ENCODE peak calls at places on chromosomes 13 and 19, in ten cellular contexts. One of them, this sample, is unnamed.

GRCh38 chr13:81017525-81018152 is 676.7 kb upstream of the SPRY2 start:
- DNase-seq in CD4-positive, alpha-beta memory T cell: no peak
- DNase-seq in prostate gland: no peak
- DNase-seq in lung: no peak
- DNase-seq in ovary: no peak
- DNase-seq in breast epithelium: no peak
- DNase-seq in esophagus squamous epithelium: no peak
- DNase-seq in WERI-Rb-1: no peak
- DNase-seq in esophagus muscularis mucosa: no peak
- DNase-seq in endodermal cell: no peak
- DNase-seq in this sample: no peak

GRCh38 chr19:4066682-4067395 is at the start of gene ZBTB7A:
- DNase-seq in esophagus squamous epithelium: peak; percentile 73
- DNase-seq in endodermal cell: peak; percentile 83
- DNase-seq in breast epithelium: peak; percentile 84
- DNase-seq in esophagus muscularis mucosa: no peak
- DNase-seq in CD4-positive, alpha-beta memory T cell: peak; percentile 82
- DNase-seq in ovary: peak; percentile 84
- DNase-seq in lung: peak; percentile 91
- DNase-seq in prostate gland: peak; percentile 81
- DNase-seq in WERI-Rb-1: peak; percentile 87
- DNase-seq in this sample: peak; percentile 93

GRCh38 chr19:52735734-52736133 is 890 bp upstream of the ZNF611 start:
- DNase-seq in esophagus squamous epithelium: no peak
- DNase-seq in CD4-positive, alpha-beta memory T cell: no peak
- DNase-seq in esophagus muscularis mucosa: no peak
- DNase-seq in WERI-Rb-1: peak; percentile 95
- DNase-seq in breast epithelium: peak; percentile 80
- DNase-seq in lung: peak; percentile 70
- DNase-seq in prostate gland: peak; percentile 61
- DNase-seq in ovary: peak; percentile 62
- DNase-seq in endodermal cell: peak; percentile 95
- DNase-seq in this sample: peak; percentile 92

GRCh38 chr19:49057636-49058234 is at the start of gene CGB7:
- DNase-seq in breast epithelium: peak; percentile 56
- DNase-seq in ovary: peak; percentile 76
- DNase-seq in prostate gland: peak; percentile 74
- DNase-seq in esophagus squamous epithelium: no peak
- DNase-seq in lung: peak; percentile 78
- DNase-seq in WERI-Rb-1: no peak
- DNase-seq in esophagus muscularis mucosa: no peak
- DNase-seq in CD4-positive, alpha-beta memory T cell: peak; percentile 22
- DNase-seq in endodermal cell: peak; percentile 93
- DNase-seq in this sample: peak; percentile 90

GRCh38 chr19:48152552-48152951 is 17.6 kb downstream of the LIG1 start:
- DNase-seq in endodermal cell: peak; percentile 87
- DNase-seq in breast epithelium: peak; percentile 49
- DNase-seq in lung: peak; percentile 58
- DNase-seq in esophagus muscularis mucosa: no peak
- DNase-seq in WERI-Rb-1: peak; percentile 56
- DNase-seq in ovary: peak; percentile 63
- DNase-seq in esophagus squamous epithelium: no peak
- DNase-seq in CD4-positive, alpha-beta memory T cell: peak; percentile 50
- DNase-seq in prostate gland: peak; percentile 53
- DNase-seq in this sample: no peak

GRCh38 chr19:50629801-50630200 is 9.9 kb downstream of the SYT3 start:
- DNase-seq in lung: no peak
- DNase-seq in esophagus muscularis mucosa: no peak
- DNase-seq in ovary: no peak
- DNase-seq in breast epithelium: no peak
- DNase-seq in endodermal cell: no peak
- DNase-seq in prostate gland: no peak
- DNase-seq in CD4-positive, alpha-beta memory T cell: no peak
- DNase-seq in WERI-Rb-1: no peak
- DNase-seq in esophagus squamous epithelium: no peak
- DNase-seq in this sample: no peak

GRCh38 chr13:48853381-48854102 is 122.2 kb upstream of the FNDC3A start:
- DNase-seq in ovary: no peak
- DNase-seq in breast epithelium: no peak
- DNase-seq in endodermal cell: no peak
- DNase-seq in WERI-Rb-1: no peak
- DNase-seq in CD4-positive, alpha-beta memory T cell: no peak
- DNase-seq in esophagus muscularis mucosa: peak; percentile 37
- DNase-seq in esophagus squamous epithelium: no peak
- DNase-seq in lung: no peak
- DNase-seq in prostate gland: no peak
- DNase-seq in this sample: no peak

GRCh38 chr13:96904232-96904631 is 90.0 kb downstream of the OXGR1 start:
- DNase-seq in WERI-Rb-1: no peak
- DNase-seq in breast epithelium: no peak
- DNase-seq in esophagus muscularis mucosa: no peak
- DNase-seq in endodermal cell: no peak
- DNase-seq in ovary: no peak
- DNase-seq in lung: no peak
- DNase-seq in esophagus squamous epithelium: no peak
- DNase-seq in CD4-positive, alpha-beta memory T cell: no peak
- DNase-seq in prostate gland: no peak
- DNase-seq in this sample: no peak

GRCh38 chr13:112735791-112736190 is 46.0 kb downstream of the ATP11A start:
- DNase-seq in CD4-positive, alpha-beta memory T cell: no peak
- DNase-seq in WERI-Rb-1: no peak
- DNase-seq in prostate gland: no peak
- DNase-seq in lung: no peak
- DNase-seq in esophagus muscularis mucosa: no peak
- DNase-seq in esophagus squamous epithelium: no peak
- DNase-seq in endodermal cell: no peak
- DNase-seq in ovary: no peak
- DNase-seq in breast epithelium: no peak
- DNase-seq in this sample: peak; percentile 72

GRCh38 chr13:114143806-114144605 is 11.6 kb upstream of the RASA3 start:
- DNase-seq in WERI-Rb-1: peak; percentile 96
- DNase-seq in lung: no peak
- DNase-seq in ovary: no peak
- DNase-seq in endodermal cell: peak; percentile 85
- DNase-seq in CD4-positive, alpha-beta memory T cell: peak; percentile 42
- DNase-seq in esophagus muscularis mucosa: no peak
- DNase-seq in esophagus squamous epithelium: no peak
- DNase-seq in prostate gland: no peak
- DNase-seq in breast epithelium: no peak
- DNase-seq in this sample: no peak

GRCh38 chr13:36685912-36686311 is 12.1 kb downstream of the SERTM1 start:
- DNase-seq in endodermal cell: no peak
- DNase-seq in esophagus squamous epithelium: no peak
- DNase-seq in CD4-positive, alpha-beta memory T cell: no peak
- DNase-seq in breast epithelium: no peak
- DNase-seq in ovary: no peak
- DNase-seq in prostate gland: no peak
- DNase-seq in WERI-Rb-1: no peak
- DNase-seq in lung: no peak
- DNase-seq in esophagus muscularis mucosa: no peak
- DNase-seq in this sample: no peak

GRCh38 chr19:2497186-2497585 is 21.3 kb downstream of the GADD45B start:
- DNase-seq in WERI-Rb-1: no peak
- DNase-seq in lung: no peak
- DNase-seq in ovary: no peak
- DNase-seq in prostate gland: no peak
- DNase-seq in esophagus muscularis mucosa: no peak
- DNase-seq in CD4-positive, alpha-beta memory T cell: no peak
- DNase-seq in breast epithelium: no peak
- DNase-seq in esophagus squamous epithelium: no peak
- DNase-seq in endodermal cell: no peak
- DNase-seq in this sample: no peak

GRCh38 chr13:70338608-70339007 is 230.4 kb upstream of the KLHL1 start:
- DNase-seq in breast epithelium: no peak
- DNase-seq in CD4-positive, alpha-beta memory T cell: no peak
- DNase-seq in prostate gland: no peak
- DNase-seq in esophagus squamous epithelium: no peak
- DNase-seq in endodermal cell: no peak
- DNase-seq in ovary: no peak
- DNase-seq in WERI-Rb-1: no peak
- DNase-seq in esophagus muscularis mucosa: no peak
- DNase-seq in lung: no peak
- DNase-seq in this sample: no peak

GRCh38 chr13:111115841-111116500 is 861 bp downstream of the ARHGEF7 start:
- DNase-seq in breast epithelium: no peak
- DNase-seq in ovary: peak; percentile 56
- DNase-seq in esophagus squamous epithelium: no peak
- DNase-seq in endodermal cell: peak; percentile 67
- DNase-seq in esophagus muscularis mucosa: peak; percentile 37
- DNase-seq in CD4-positive, alpha-beta memory T cell: no peak
- DNase-seq in lung: no peak
- DNase-seq in prostate gland: no peak
- DNase-seq in WERI-Rb-1: no peak
- DNase-seq in this sample: peak; percentile 79

GRCh38 chr13:111116830-111117229 is 1.7 kb downstream of the ARHGEF7 start:
- DNase-seq in WERI-Rb-1: no peak
- DNase-seq in CD4-positive, alpha-beta memory T cell: no peak
- DNase-seq in ovary: no peak
- DNase-seq in lung: no peak
- DNase-seq in esophagus muscularis mucosa: no peak
- DNase-seq in endodermal cell: no peak
- DNase-seq in esophagus squamous epithelium: no peak
- DNase-seq in breast epithelium: no peak
- DNase-seq in prostate gland: no peak
- DNase-seq in this sample: no peak

GRCh38 chr13:111117289-111117688 is 2.2 kb downstream of the ARHGEF7 start:
- DNase-seq in lung: no peak
- DNase-seq in endodermal cell: no peak
- DNase-seq in ovary: no peak
- DNase-seq in WERI-Rb-1: no peak
- DNase-seq in CD4-positive, alpha-beta memory T cell: no peak
- DNase-seq in esophagus muscularis mucosa: no peak
- DNase-seq in breast epithelium: no peak
- DNase-seq in esophagus squamous epithelium: no peak
- DNase-seq in prostate gland: no peak
- DNase-seq in this sample: no peak

GRCh38 chr13:111114362-111115050 is 604 bp upstream of the ARHGEF7 start:
- DNase-seq in breast epithelium: no peak
- DNase-seq in esophagus squamous epithelium: no peak
- DNase-seq in prostate gland: peak; percentile 24
- DNase-seq in ovary: peak; percentile 44
- DNase-seq in lung: no peak
- DNase-seq in WERI-Rb-1: no peak
- DNase-seq in endodermal cell: peak; percentile 81
- DNase-seq in esophagus muscularis mucosa: peak; percentile 91
- DNase-seq in CD4-positive, alpha-beta memory T cell: peak; percentile 29
- DNase-seq in this sample: peak; percentile 80

GRCh38 chr13:111115051-111115840 is at the start of gene ARHGEF7:
- DNase-seq in breast epithelium: no peak
- DNase-seq in ovary: peak; percentile 51
- DNase-seq in endodermal cell: peak; percentile 67
- DNase-seq in CD4-positive, alpha-beta memory T cell: no peak
- DNase-seq in prostate gland: no peak
- DNase-seq in lung: no peak
- DNase-seq in esophagus squamous epithelium: no peak
- DNase-seq in esophagus muscularis mucosa: peak; percentile 47
- DNase-seq in WERI-Rb-1: no peak
- DNase-seq in this sample: peak; percentile 66
- H3K27me3 ChIP-seq in breast epithelium: peaks cover 66% of the 10 kb centered on the region
- H3K27me3 ChIP-seq in ovary: no peaks in the 10 kb centered on the region
- H3K27me3 ChIP-seq in endodermal cell: peaks cover 79% of the 10 kb centered on the region
- H3K27me3 ChIP-seq in CD4-positive, alpha-beta memory T cell: peaks cover 22% of the 10 kb centered on the region
- H3K27me3 ChIP-seq in prostate gland: no peaks in the 10 kb centered on the region
- H3K27me3 ChIP-seq in lung: no peaks in the 10 kb centered on the region
- H3K27me3 ChIP-seq in esophagus squamous epithelium: no peaks in the 10 kb centered on the region
- H3K27me3 ChIP-seq in esophagus muscularis mucosa: peaks cover 12% of the 10 kb centered on the region
- H3K27me3 ChIP-seq in WERI-Rb-1: peaks cover 91% of the 10 kb centered on the region
- H3K27me3 ChIP-seq in this sample: no peaks in the 10 kb centered on the region

DNA sequence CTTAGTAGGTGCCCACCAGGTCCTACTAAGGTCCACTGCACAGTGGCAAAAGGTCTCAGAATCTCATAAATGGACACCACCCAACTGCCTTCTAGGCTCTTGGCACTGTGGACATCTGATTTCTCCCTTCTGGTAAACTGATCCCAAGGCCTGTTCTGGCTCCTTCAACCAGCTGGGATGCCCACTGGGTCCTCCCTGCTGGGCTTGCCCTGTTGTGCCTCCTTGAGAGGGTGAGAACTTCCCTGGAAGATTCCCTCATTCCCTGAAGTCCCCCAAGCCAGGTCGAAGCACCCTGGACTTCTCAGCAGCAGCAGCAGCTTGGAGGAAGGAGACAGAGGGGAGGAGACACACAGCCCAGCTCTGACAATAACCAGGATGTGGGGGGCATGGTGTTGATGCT is 6.6 kb upstream of the ZNF492 start:
- DNase-seq in ovary: no peak
- DNase-seq in CD4-positive, alpha-beta memory T cell: no peak
- DNase-seq in lung: no peak
- DNase-seq in prostate gland: no peak
- DNase-seq in endodermal cell: no peak
- DNase-seq in breast epithelium: no peak
- DNase-seq in WERI-Rb-1: no peak
- DNase-seq in esophagus squamous epithelium: no peak
- DNase-seq in esophagus muscularis mucosa: peak; percentile 91
- DNase-seq in this sample: no peak
- H3K27me3 ChIP-seq in ovary: no peaks in the 10 kb centered on the region
- H3K27me3 ChIP-seq in CD4-positive, alpha-beta memory T cell: no peaks in the 10 kb centered on the region
- H3K27me3 ChIP-seq in lung: no peaks in the 10 kb centered on the region
- H3K27me3 ChIP-seq in prostate gland: no peaks in the 10 kb centered on the region
- H3K27me3 ChIP-seq in endodermal cell: no peaks in the 10 kb centered on the region
- H3K27me3 ChIP-seq in breast epithelium: no peaks in the 10 kb centered on the region
- H3K27me3 ChIP-seq in WERI-Rb-1: peaks cover 31% of the 10 kb centered on the region
- H3K27me3 ChIP-seq in esophagus squamous epithelium: no peaks in the 10 kb centered on the region
- H3K27me3 ChIP-seq in esophagus muscularis mucosa: peaks cover 8% of the 10 kb centered on the region
- H3K27me3 ChIP-seq in this sample: no peaks in the 10 kb centered on the region

GRCh38 chr19:13291913-13292312 is 141.7 kb downstream of the IER2 start:
- DNase-seq in ovary: no peak
- DNase-seq in esophagus squamous epithelium: no peak
- DNase-seq in prostate gland: no peak
- DNase-seq in endodermal cell: no peak
- DNase-seq in breast epithelium: no peak
- DNase-seq in lung: no peak
- DNase-seq in esophagus muscularis mucosa: no peak
- DNase-seq in WERI-Rb-1: no peak
- DNase-seq in CD4-positive, alpha-beta memory T cell: no peak
- DNase-seq in this sample: no peak
- H3K27me3 ChIP-seq in ovary: no peaks in the 10 kb centered on the region
- H3K27me3 ChIP-seq in esophagus squamous epithelium: no peaks in the 10 kb centered on the region
- H3K27me3 ChIP-seq in prostate gland: no peaks in the 10 kb centered on the region
- H3K27me3 ChIP-seq in endodermal cell: no peaks in the 10 kb centered on the region
- H3K27me3 ChIP-seq in breast epithelium: no peaks in the 10 kb centered on the region
- H3K27me3 ChIP-seq in lung: no peaks in the 10 kb centered on the region
- H3K27me3 ChIP-seq in esophagus muscularis mucosa: no peaks in the 10 kb centered on the region
- H3K27me3 ChIP-seq in WERI-Rb-1: peaks cover 18% of the 10 kb centered on the region
- H3K27me3 ChIP-seq in CD4-positive, alpha-beta memory T cell: no peaks in the 10 kb centered on the region
- H3K27me3 ChIP-seq in this sample: no peaks in the 10 kb centered on the region

DNA sequence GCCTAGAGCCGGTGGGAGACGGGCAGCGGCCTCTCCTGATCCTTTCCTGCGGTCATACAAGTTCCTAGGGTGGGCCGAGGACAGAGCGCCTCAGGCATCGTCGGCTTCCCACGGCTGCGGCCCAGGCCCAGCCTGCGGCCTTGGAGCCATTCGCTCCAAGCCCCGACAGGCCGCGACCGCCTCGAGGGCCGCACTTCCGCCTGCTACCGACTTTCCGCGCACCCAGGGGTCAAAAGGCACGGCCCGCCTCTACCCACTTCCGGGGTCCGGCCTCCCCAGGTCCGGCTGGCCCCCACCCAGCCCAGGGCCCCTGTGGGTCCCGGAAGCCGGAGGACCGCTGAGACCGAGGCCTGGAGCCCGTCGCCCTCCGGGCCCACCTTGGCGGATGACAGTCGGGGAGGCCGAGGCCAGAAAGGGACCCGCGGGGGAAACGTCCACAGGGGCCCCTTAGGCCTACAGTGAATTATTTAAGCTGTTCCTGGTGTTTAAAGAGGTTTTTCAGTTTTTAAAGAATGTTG is 16.2 kb downstream of the ZIC2 start:
- DNase-seq in esophagus muscularis mucosa: no peak
- DNase-seq in CD4-positive, alpha-beta memory T cell: no peak
- DNase-seq in esophagus squamous epithelium: no peak
- DNase-seq in breast epithelium: no peak
- DNase-seq in ovary: no peak
- DNase-seq in WERI-Rb-1: no peak
- DNase-seq in prostate gland: no peak
- DNase-seq in lung: no peak
- DNase-seq in endodermal cell: no peak
- DNase-seq in this sample: no peak
- H3K27me3 ChIP-seq in esophagus muscularis mucosa: peaks cover 70% of the 10 kb centered on the region
- H3K27me3 ChIP-seq in CD4-positive, alpha-beta memory T cell: peaks cover 63% of the 10 kb centered on the region
- H3K27me3 ChIP-seq in esophagus squamous epithelium: peaks cover 31% of the 10 kb centered on the region
- H3K27me3 ChIP-seq in breast epithelium: peaks cover 77% of the 10 kb centered on the region
- H3K27me3 ChIP-seq in ovary: peaks cover 6% of the 10 kb centered on the region
- H3K27me3 ChIP-seq in WERI-Rb-1: no peaks in the 10 kb centered on the region
- H3K27me3 ChIP-seq in prostate gland: peaks cover 48% of the 10 kb centered on the region
- H3K27me3 ChIP-seq in lung: peaks cover 4% of the 10 kb centered on the region
- H3K27me3 ChIP-seq in endodermal cell: peaks cover 43% of the 10 kb centered on the region
- H3K27me3 ChIP-seq in this sample: peaks cover 12% of the 10 kb centered on the region